ENCODE peak calls at places on chromosomes 11 and 22, in four cellular contexts. One of them, this sample, is unnamed.
A peak's percentile ranks its signal among the peaks of the same experiment; 100 is the strongest.

GRCh38 chr11:20474951-20475517 is 87.5 kb downstream of the PRMT3 start:
- DNase-seq in left ventricle myocardium inferior: no peak
- DNase-seq in natural killer cell: no peak
- DNase-seq in IMR-90: no peak
- DNase-seq in this sample: no peak

GRCh38 chr22:37401401-37401859 is 25.8 kb downstream of the ELFN2 start:
- DNase-seq in left ventricle myocardium inferior: peak; percentile 61
- DNase-seq in natural killer cell: no peak
- DNase-seq in IMR-90: peak; percentile 23
- DNase-seq in this sample: no peak

GRCh38 chr22:19868773-19869471 is 14.2 kb upstream of the GNB1L start:
- DNase-seq in IMR-90: no peak
- DNase-seq in left ventricle myocardium inferior: peak; percentile 6
- DNase-seq in natural killer cell: peak; percentile 7
- DNase-seq in this sample: peak; percentile 14

GRCh38 chr11:94504689-94505293 is 7.5 kb upstream of the C11orf97 start:
- DNase-seq in natural killer cell: no peak
- DNase-seq in IMR-90: peak; percentile 68
- DNase-seq in left ventricle myocardium inferior: no peak
- DNase-seq in this sample: no peak

GRCh38 chr22:43342347-43343261 is 568 bp downstream of the SCUBE1 start:
- DNase-seq in IMR-90: no peak
- DNase-seq in left ventricle myocardium inferior: no peak
- DNase-seq in natural killer cell: no peak
- DNase-seq in this sample: no peak

GRCh38 chr11:116300252-116300651 is 472.5 kb downstream of the BUD13 start:
- DNase-seq in natural killer cell: no peak
- DNase-seq in IMR-90: no peak
- DNase-seq in left ventricle myocardium inferior: no peak
- DNase-seq in this sample: no peak

GRCh38 chr11:12269446-12270214 is 107.7 kb upstream of the PARVA start:
- DNase-seq in natural killer cell: no peak
- DNase-seq in IMR-90: no peak
- DNase-seq in left ventricle myocardium inferior: no peak
- DNase-seq in this sample: no peak

GRCh38 chr22:50010676-50011446 is 1.7 kb downstream of the IL17REL start:
- DNase-seq in natural killer cell: peak; percentile 59
- DNase-seq in left ventricle myocardium inferior: no peak
- DNase-seq in IMR-90: no peak
- DNase-seq in this sample: no peak

GRCh38 chr22:29799217-29799680 is 32.1 kb downstream of the UQCR10 start:
- DNase-seq in IMR-90: peak; percentile 94
- DNase-seq in natural killer cell: no peak
- DNase-seq in left ventricle myocardium inferior: peak; percentile 88
- DNase-seq in this sample: peak; percentile 60

GRCh38 chr22:36775589-36775965 is 342 bp downstream of the IFT27 start:
- DNase-seq in left ventricle myocardium inferior: peak; percentile 29
- DNase-seq in IMR-90: peak; percentile 5
- DNase-seq in natural killer cell: no peak
- DNase-seq in this sample: no peak

GRCh38 chr22:19807914-19808872 is 46.5 kb downstream of the GNB1L start:
- DNase-seq in left ventricle myocardium inferior: no peak
- DNase-seq in IMR-90: no peak
- DNase-seq in natural killer cell: no peak
- DNase-seq in this sample: no peak

GRCh38 chr11:100805509-100806199 is 118.6 kb downstream of the ARHGAP42 start:
- DNase-seq in left ventricle myocardium inferior: no peak
- DNase-seq in IMR-90: peak; percentile 37
- DNase-seq in natural killer cell: no peak
- DNase-seq in this sample: no peak

GRCh38 chr11:71342951-71343827 is 90.8 kb upstream of the SHANK2 start:
- DNase-seq in left ventricle myocardium inferior: no peak
- DNase-seq in natural killer cell: no peak
- DNase-seq in IMR-90: peak; percentile 15
- DNase-seq in this sample: no peak
- TF ChIP-seq CTCF in left ventricle myocardium inferior: peak; percentile 45
- TF ChIP-seq CTCF in natural killer cell: no peak
- TF ChIP-seq CTCF in IMR-90: peak; percentile 53
- TF ChIP-seq CTCF in this sample: no peak

GRCh38 chr11:79403839-79404238 is 37.0 kb downstream of the TENM4 start:
- DNase-seq in IMR-90: no peak
- DNase-seq in left ventricle myocardium inferior: no peak
- DNase-seq in natural killer cell: no peak
- DNase-seq in this sample: no peak

GRCh38 chr11:79404325-79404724 is 36.5 kb downstream of the TENM4 start:
- DNase-seq in IMR-90: peak; percentile 73
- DNase-seq in left ventricle myocardium inferior: no peak
- DNase-seq in natural killer cell: no peak
- DNase-seq in this sample: no peak

GRCh38 chr11:79400206-79400605 is 40.6 kb downstream of the TENM4 start:
- DNase-seq in left ventricle myocardium inferior: no peak
- DNase-seq in natural killer cell: no peak
- DNase-seq in IMR-90: no peak
- DNase-seq in this sample: no peak

GRCh38 chr11:79402912-79403311 is 37.9 kb downstream of the TENM4 start:
- DNase-seq in IMR-90: no peak
- DNase-seq in left ventricle myocardium inferior: no peak
- DNase-seq in natural killer cell: no peak
- DNase-seq in this sample: no peak

GRCh38 chr11:79400717-79401330 is 40.0 kb downstream of the TENM4 start:
- DNase-seq in IMR-90: peak; percentile 25
- DNase-seq in natural killer cell: no peak
- DNase-seq in left ventricle myocardium inferior: peak; percentile 36
- DNase-seq in this sample: no peak
- TF ChIP-seq CTCF in IMR-90: peak; percentile 63
- TF ChIP-seq CTCF in natural killer cell: no peak
- TF ChIP-seq CTCF in left ventricle myocardium inferior: peak; percentile 74
- TF ChIP-seq CTCF in this sample: no peak

GRCh38 chr11:9678576-9678975 is 14.7 kb downstream of the SWAP70 start:
- DNase-seq in left ventricle myocardium inferior: no peak
- DNase-seq in natural killer cell: no peak
- DNase-seq in IMR-90: no peak
- DNase-seq in this sample: no peak
- TF ChIP-seq CTCF in left ventricle myocardium inferior: no peak
- TF ChIP-seq CTCF in natural killer cell: no peak
- TF ChIP-seq CTCF in IMR-90: no peak
- TF ChIP-seq CTCF in this sample: no peak

DNA sequence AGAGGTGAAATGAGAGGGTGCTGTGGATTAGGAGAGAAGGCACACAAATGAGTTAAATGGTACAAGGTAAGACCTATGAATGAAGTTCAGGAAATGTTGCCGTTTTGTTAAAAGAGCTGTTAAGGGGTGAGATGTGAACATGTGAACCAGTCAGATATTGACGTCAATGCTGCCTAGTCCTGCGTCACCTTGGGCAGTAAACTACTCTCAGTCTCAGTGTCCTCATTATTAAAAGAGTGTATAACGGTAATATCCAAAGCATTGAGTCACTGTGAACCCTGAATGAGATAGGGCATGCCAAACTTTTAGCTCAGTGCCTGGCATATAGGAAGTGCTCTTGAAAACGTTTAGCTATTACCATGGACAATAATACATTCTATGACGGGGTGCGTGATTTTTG is 32.5 kb upstream of the SORL1-AS1 start:
- DNase-seq in left ventricle myocardium inferior: no peak
- DNase-seq in natural killer cell: peak; percentile 58
- DNase-seq in IMR-90: no peak
- DNase-seq in this sample: no peak
- TF ChIP-seq CTCF in left ventricle myocardium inferior: no peak
- TF ChIP-seq CTCF in natural killer cell: no peak
- TF ChIP-seq CTCF in IMR-90: no peak
- TF ChIP-seq CTCF in this sample: no peak